ENCODE peak calls at places on chromosomes 2 and 18, in four cellular contexts. M, V, J and H are unnamed samples.
A peak's percentile ranks its signal among the peaks of the same experiment; 100 is the strongest.

GRCh38 chr2:170070778-170071177 is 107.2 kb upstream of the MYO3B start:
- DNase-seq in M (no peak), V (no peak), J (no peak), H (no peak)

GRCh38 chr2:72431737-72432136 is 284.1 kb upstream of the CYP26B1 start:
- DNase-seq in M (no peak), V (no peak), J (no peak), H (no peak)

GRCh38 chr18:63837556-63837955 is 49.9 kb upstream of the SERPINB2 start:
- DNase-seq in M (no peak), V (no peak), J (no peak), H (no peak)

GRCh38 chr2:99600929-99601680 is 111.3 kb upstream of the REV1 start:
- DNase-seq in M (no peak), V (no peak), J (no peak), H (no peak)

GRCh38 chr2:201968045-201968444 is 65.6 kb upstream of the FZD7 start:
- DNase-seq in M (no peak), V (no peak), J (no peak), H (no peak)

GRCh38 chr18:62539284-62540168 is 16.7 kb downstream of the ZCCHC2 start:
- DNase-seq in M (no peak), V (no peak), J (no peak), H (no peak)

GRCh38 chr2:96464061-96464460 is 41.1 kb downstream of the NEURL3 start:
- DNase-seq in M (no peak), V (no peak), J (no peak), H (no peak)

GRCh38 chr2:120978359-120979050 is 242.8 kb downstream of the GLI2 start:
- DNase-seq in M (no peak), V (no peak), J (no peak), H (no peak)

GRCh38 chr2:174120346-174120745 is 128.0 kb downstream of the OLA1 start:
- DNase-seq in M (no peak), V (peak; percentile 37), J (no peak), H (no peak)

GRCh38 chr2:168246072-168246482 is 1.3 kb downstream of the STK39 start:
- DNase-seq in M (no peak), V (no peak), J (no peak), H (no peak)

GRCh38 chr2:172613035-172613434 is 57.1 kb downstream of the PDK1 start:
- DNase-seq in M (no peak), V (no peak), J (peak; percentile 57), H (no peak)

GRCh38 chr2:79370976-79371550 is 141.8 kb upstream of the CTNNA2 start:
- DNase-seq in M (no peak), V (no peak), J (no peak), H (no peak)

GRCh38 chr2:171864357-171864985 is 29.6 kb downstream of the SLC25A12 start:
- DNase-seq in M (no peak), V (no peak), J (no peak), H (no peak)

GRCh38 chr2:67600472-67600871 is 203.3 kb downstream of the ETAA1 start:
- DNase-seq in M (no peak), V (no peak), J (peak; percentile 41), H (no peak)

GRCh38 chr18:48031011-48031480 is 100.6 kb upstream of the SMAD2 start:
- DNase-seq in M (no peak), V (no peak), J (peak; percentile 74), H (no peak)

GRCh38 chr2:26473796-26474195 is 4.1 kb downstream of the OTOF start:
- DNase-seq in M (no peak), V (no peak), J (no peak), H (no peak)

GRCh38 chr2:85911836-85912692 is 23.3 kb upstream of the ST3GAL5 start:
- DNase-seq in M (no peak), V (peak; percentile 61), J (no peak), H (no peak)

GRCh38 chr2:84719434-84719833 is 161.4 kb downstream of the TRABD2A start:
- DNase-seq in M (no peak), V (no peak), J (no peak), H (no peak)

GRCh38 chr2:164737612-164738081 is 104.0 kb downstream of the COBLL1 start:
- DNase-seq in M (no peak), V (peak; percentile 48), J (peak; percentile 86), H (no peak)